ENCODE peak calls at places on chromosomes 12 and 14, in five cellular contexts. One of them, this sample, is unnamed.

GRCh38 chr12:55671746-55672145 is 35.1 kb downstream of the OR10P1 start:
- DNase-seq in neural progenitor cell: no peak
- DNase-seq in GM23338: no peak
- DNase-seq in IMR-90: no peak
- DNase-seq in mammary epithelial cell: no peak
- DNase-seq in this sample: no peak

GRCh38 chr14:72800296-72800695 is 93.6 kb downstream of the DPF3 start:
- DNase-seq in neural progenitor cell: no peak
- DNase-seq in IMR-90: no peak
- DNase-seq in GM23338: no peak
- DNase-seq in mammary epithelial cell: no peak
- DNase-seq in this sample: no peak

GRCh38 chr14:68549966-68550705 is 242.7 kb downstream of the ZFP36L1 start:
- DNase-seq in neural progenitor cell: no peak
- DNase-seq in IMR-90: no peak
- DNase-seq in GM23338: peak
- DNase-seq in mammary epithelial cell: no peak
- DNase-seq in this sample: no peak

GRCh38 chr14:91901449-91902250 is 34.3 kb upstream of the TC2N start:
- DNase-seq in mammary epithelial cell: no peak
- DNase-seq in neural progenitor cell: no peak
- DNase-seq in IMR-90: no peak
- DNase-seq in GM23338: no peak
- DNase-seq in this sample: no peak

GRCh38 chr12:64390275-64390851 is at the start of gene C12orf56:
- DNase-seq in IMR-90: no peak
- DNase-seq in mammary epithelial cell: no peak
- DNase-seq in GM23338: peak
- DNase-seq in neural progenitor cell: peak
- DNase-seq in this sample: peak

GRCh38 chr14:44963775-44964380 is 1.9 kb downstream of the TOGARAM1 start:
- DNase-seq in IMR-90: no peak
- DNase-seq in neural progenitor cell: peak
- DNase-seq in GM23338: peak
- DNase-seq in mammary epithelial cell: peak
- DNase-seq in this sample: peak

GRCh38 chr14:105629886-105630215 is 103.5 kb downstream of the TMEM121 start:
- DNase-seq in IMR-90: no peak
- DNase-seq in mammary epithelial cell: no peak
- DNase-seq in neural progenitor cell: no peak
- DNase-seq in GM23338: no peak
- DNase-seq in this sample: no peak

GRCh38 chr12:15662303-15662980 is 126.7 kb downstream of the EPS8 start:
- DNase-seq in IMR-90: peak
- DNase-seq in mammary epithelial cell: peak
- DNase-seq in GM23338: no peak
- DNase-seq in neural progenitor cell: no peak
- DNase-seq in this sample: peak

GRCh38 chr12:108823804-108824203 is 33.6 kb downstream of the SSH1 start:
- DNase-seq in IMR-90: no peak
- DNase-seq in GM23338: no peak
- DNase-seq in neural progenitor cell: no peak
- DNase-seq in mammary epithelial cell: no peak
- DNase-seq in this sample: no peak

GRCh38 chr14:69138189-69138535 is 14.8 kb downstream of the DCAF5 start:
- DNase-seq in neural progenitor cell: peak
- DNase-seq in IMR-90: peak
- DNase-seq in GM23338: no peak
- DNase-seq in mammary epithelial cell: no peak
- DNase-seq in this sample: peak

GRCh38 chr14:75286313-75286712 is 7.7 kb downstream of the FOS start:
- DNase-seq in IMR-90: no peak
- DNase-seq in neural progenitor cell: no peak
- DNase-seq in mammary epithelial cell: no peak
- DNase-seq in GM23338: peak
- DNase-seq in this sample: no peak

GRCh38 chr14:30005114-30005698 is 77.6 kb upstream of the PRKD1 start:
- DNase-seq in mammary epithelial cell: peak
- DNase-seq in GM23338: peak
- DNase-seq in neural progenitor cell: peak
- DNase-seq in IMR-90: peak
- DNase-seq in this sample: peak

GRCh38 chr14:42047421-42048045 is 440.9 kb downstream of the LRFN5 start:
- DNase-seq in IMR-90: peak
- DNase-seq in mammary epithelial cell: no peak
- DNase-seq in GM23338: no peak
- DNase-seq in neural progenitor cell: no peak
- DNase-seq in this sample: no peak

GRCh38 chr12:123886931-123887582 is 85.6 kb downstream of the CCDC92 start:
- DNase-seq in GM23338: no peak
- DNase-seq in IMR-90: no peak
- DNase-seq in neural progenitor cell: no peak
- DNase-seq in mammary epithelial cell: no peak
- DNase-seq in this sample: no peak

GRCh38 chr12:56720696-56721615 is 4.1 kb downstream of the NACA start:
- DNase-seq in neural progenitor cell: no peak
- DNase-seq in IMR-90: no peak
- DNase-seq in GM23338: peak
- DNase-seq in mammary epithelial cell: no peak
- DNase-seq in this sample: no peak

GRCh38 chr14:100708349-100709217 is 18.1 kb upstream of the DLK1 start:
- DNase-seq in GM23338: peak
- DNase-seq in mammary epithelial cell: no peak
- DNase-seq in IMR-90: peak
- DNase-seq in neural progenitor cell: peak
- DNase-seq in this sample: peak
- H3K4me2 ChIP-seq in GM23338: peak
- H3K4me2 ChIP-seq in mammary epithelial cell: no peak
- H3K4me2 ChIP-seq in IMR-90: no peak
- H3K4me2 ChIP-seq in neural progenitor cell: peak
- H3K4me2 ChIP-seq in this sample: no peak

GRCh38 chr12:48352157-48352775 is 1.5 kb upstream of the ZNF641 start:
- DNase-seq in neural progenitor cell: no peak
- DNase-seq in GM23338: no peak
- DNase-seq in mammary epithelial cell: no peak
- DNase-seq in IMR-90: no peak
- DNase-seq in this sample: no peak
- H3K4me2 ChIP-seq in neural progenitor cell: peak
- H3K4me2 ChIP-seq in GM23338: peak
- H3K4me2 ChIP-seq in mammary epithelial cell: peak
- H3K4me2 ChIP-seq in IMR-90: no peak
- H3K4me2 ChIP-seq in this sample: no peak

GRCh38 chr12:89020121-89020480 is 332.2 kb downstream of the DUSP6 start:
- DNase-seq in GM23338: no peak
- DNase-seq in neural progenitor cell: no peak
- DNase-seq in mammary epithelial cell: peak
- DNase-seq in IMR-90: no peak
- DNase-seq in this sample: no peak
- H3K4me2 ChIP-seq in GM23338: no peak
- H3K4me2 ChIP-seq in neural progenitor cell: no peak
- H3K4me2 ChIP-seq in mammary epithelial cell: peak
- H3K4me2 ChIP-seq in IMR-90: no peak
- H3K4me2 ChIP-seq in this sample: peak

GRCh38 chr14:51004352-51004800 is 60.1 kb upstream of the PYGL start:
- DNase-seq in IMR-90: no peak
- DNase-seq in GM23338: no peak
- DNase-seq in neural progenitor cell: no peak
- DNase-seq in mammary epithelial cell: no peak
- DNase-seq in this sample: peak
- H3K4me2 ChIP-seq in IMR-90: no peak
- H3K4me2 ChIP-seq in GM23338: no peak
- H3K4me2 ChIP-seq in neural progenitor cell: no peak
- H3K4me2 ChIP-seq in mammary epithelial cell: no peak
- H3K4me2 ChIP-seq in this sample: peak

DNA sequence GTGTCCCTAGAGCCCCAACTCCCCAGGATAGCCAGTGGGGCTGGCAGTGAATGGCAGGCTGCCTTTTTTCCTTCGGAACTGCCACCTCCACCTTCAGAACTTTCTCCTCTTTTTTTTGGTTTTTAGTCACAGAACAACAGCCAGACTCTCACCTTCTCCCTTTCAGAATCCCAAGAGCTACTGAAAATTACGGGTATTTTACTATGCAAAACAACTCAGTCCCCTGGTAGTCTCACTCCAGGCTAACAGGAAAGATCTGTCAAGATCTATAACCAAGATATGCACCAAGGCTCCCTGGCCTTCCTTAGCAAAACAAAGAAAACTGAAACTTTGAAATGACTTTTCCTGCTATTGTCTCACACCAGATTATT is 12.5 kb downstream of the PLEKHG6 start:
- DNase-seq in mammary epithelial cell: no peak
- DNase-seq in IMR-90: no peak
- DNase-seq in neural progenitor cell: no peak
- DNase-seq in GM23338: no peak
- DNase-seq in this sample: no peak
- H3K4me2 ChIP-seq in mammary epithelial cell: no peak
- H3K4me2 ChIP-seq in IMR-90: peak
- H3K4me2 ChIP-seq in neural progenitor cell: peak
- H3K4me2 ChIP-seq in GM23338: peak
- H3K4me2 ChIP-seq in this sample: no peak

GRCh38 chr14:51167587-51168219 is 72.3 kb upstream of the TMX1 start:
- DNase-seq in neural progenitor cell: no peak
- DNase-seq in IMR-90: no peak
- DNase-seq in mammary epithelial cell: no peak
- DNase-seq in GM23338: no peak
- DNase-seq in this sample: peak

GRCh38 chr14:51160871-51161270 is 66.0 kb upstream of the TRIM9 start:
- DNase-seq in neural progenitor cell: no peak
- DNase-seq in GM23338: no peak
- DNase-seq in IMR-90: no peak
- DNase-seq in mammary epithelial cell: no peak
- DNase-seq in this sample: no peak

GRCh38 chr14:51168220-51168613 is 71.8 kb upstream of the TMX1 start:
- DNase-seq in neural progenitor cell: no peak
- DNase-seq in mammary epithelial cell: no peak
- DNase-seq in GM23338: no peak
- DNase-seq in IMR-90: no peak
- DNase-seq in this sample: no peak

DNA sequence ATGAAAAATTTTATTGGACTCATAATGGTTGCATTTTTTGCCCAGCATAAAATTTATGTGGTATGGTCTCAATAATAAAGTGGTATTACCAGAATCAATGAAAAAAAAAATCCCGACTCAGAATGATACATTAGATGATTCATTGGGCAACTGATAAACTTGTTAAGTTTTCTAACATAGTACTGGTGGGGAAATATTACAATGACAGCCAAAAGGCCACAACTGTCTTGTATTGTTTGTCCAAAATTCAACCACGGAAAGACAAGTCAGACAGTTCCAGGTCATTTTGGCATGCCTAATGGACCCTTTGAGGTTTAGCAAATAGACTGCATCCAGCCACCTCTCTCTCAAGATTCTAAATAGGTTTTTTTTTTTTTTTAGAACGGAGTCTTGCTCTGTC is 70.5 kb upstream of the TRIM9 start:
- DNase-seq in GM23338: no peak
- DNase-seq in IMR-90: no peak
- DNase-seq in mammary epithelial cell: peak
- DNase-seq in neural progenitor cell: no peak
- DNase-seq in this sample: peak
- H3K4me2 ChIP-seq in GM23338: no peak
- H3K4me2 ChIP-seq in IMR-90: no peak
- H3K4me2 ChIP-seq in mammary epithelial cell: no peak
- H3K4me2 ChIP-seq in neural progenitor cell: no peak
- H3K4me2 ChIP-seq in this sample: no peak

DNA sequence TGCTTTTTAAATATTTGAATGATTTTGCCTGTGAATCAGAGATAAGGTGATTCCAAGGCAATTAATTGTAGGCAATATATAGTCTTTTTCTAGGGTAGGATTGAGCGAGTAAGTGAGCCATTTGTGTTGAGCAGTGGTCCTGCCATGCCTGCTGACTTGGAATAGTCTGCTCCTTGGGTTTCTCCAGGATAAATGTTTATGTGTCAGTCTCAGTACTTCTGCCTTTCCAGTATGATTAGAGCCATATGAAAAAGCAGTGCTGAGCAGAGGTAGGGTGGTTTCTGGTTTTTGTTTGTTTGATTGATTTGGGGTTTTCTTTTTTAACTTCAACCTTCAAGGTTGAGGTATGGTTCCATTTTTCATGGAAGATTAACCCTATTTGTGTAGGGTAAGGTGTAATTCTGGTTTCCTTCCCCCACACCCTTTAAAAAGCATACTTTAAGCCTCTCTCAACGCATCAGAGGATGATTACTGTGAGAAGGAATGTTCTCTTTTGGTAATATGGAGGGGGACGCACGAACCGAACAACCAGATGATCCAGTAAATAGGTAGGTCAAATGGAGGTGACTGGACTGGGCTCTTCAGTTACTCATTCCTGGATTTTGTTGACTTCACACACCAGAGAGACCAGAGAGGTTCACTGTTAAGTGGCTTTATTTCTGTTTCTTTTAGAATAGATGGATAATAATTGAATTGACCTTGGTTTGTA is 22.7 kb downstream of the FRMD6 start:
- DNase-seq in GM23338: no peak
- DNase-seq in IMR-90: peak
- DNase-seq in mammary epithelial cell: peak
- DNase-seq in neural progenitor cell: no peak
- DNase-seq in this sample: peak
- H3K4me2 ChIP-seq in GM23338: no peak
- H3K4me2 ChIP-seq in IMR-90: peak
- H3K4me2 ChIP-seq in mammary epithelial cell: peak
- H3K4me2 ChIP-seq in neural progenitor cell: no peak
- H3K4me2 ChIP-seq in this sample: peak